ENCODE peak calls at places on chromosomes 6 and 20, in four cellular contexts. One of them, this sample, is unnamed.

GRCh38 chr20:48384147-48384818 is 443.5 kb downstream of the PREX1 start:
- DNase-seq in neural progenitor cell: no peak
- DNase-seq in PC-3: no peak
- DNase-seq in HCT116: peak; percentile 24
- DNase-seq in this sample: no peak

GRCh38 chr20:56893206-56893605 is 264.1 kb downstream of the TFAP2C start:
- DNase-seq in neural progenitor cell: peak; percentile 47
- DNase-seq in PC-3: no peak
- DNase-seq in HCT116: no peak
- DNase-seq in this sample: no peak

GRCh38 chr6:53441035-53441493 is 92.3 kb upstream of the ELOVL5 start:
- DNase-seq in neural progenitor cell: no peak
- DNase-seq in PC-3: no peak
- DNase-seq in HCT116: no peak
- DNase-seq in this sample: no peak

GRCh38 chr20:29873946-29874345 is 1383.5 kb upstream of the DEFB115 start:
- DNase-seq in neural progenitor cell: peak; percentile 82
- DNase-seq in PC-3: no peak
- DNase-seq in HCT116: no peak
- DNase-seq in this sample: peak; percentile 2

GRCh38 chr6:16286151-16286522 is 47.8 kb downstream of the GMPR start:
- DNase-seq in neural progenitor cell: peak; percentile 81
- DNase-seq in PC-3: peak; percentile 53
- DNase-seq in HCT116: peak; percentile 6
- DNase-seq in this sample: no peak

GRCh38 chr20:12090920-12091319 is 173.2 kb downstream of the BTBD3 start:
- DNase-seq in neural progenitor cell: no peak
- DNase-seq in PC-3: peak; percentile 31
- DNase-seq in HCT116: no peak
- DNase-seq in this sample: no peak

GRCh38 chr6:150693404-150693803 is 93.7 kb downstream of the PLEKHG1 start:
- DNase-seq in neural progenitor cell: no peak
- DNase-seq in PC-3: no peak
- DNase-seq in HCT116: no peak
- DNase-seq in this sample: no peak

GRCh38 chr6:160007118-160007517 is 38.2 kb downstream of the IGF2R start:
- DNase-seq in neural progenitor cell: no peak
- DNase-seq in PC-3: no peak
- DNase-seq in HCT116: no peak
- DNase-seq in this sample: no peak

GRCh38 chr20:49677777-49678758 is 35.6 kb downstream of the B4GALT5 start:
- DNase-seq in neural progenitor cell: no peak
- DNase-seq in PC-3: peak; percentile 53
- DNase-seq in HCT116: no peak
- DNase-seq in this sample: no peak

GRCh38 chr20:49672109-49672681 is 41.5 kb downstream of the B4GALT5 start:
- DNase-seq in neural progenitor cell: no peak
- DNase-seq in PC-3: no peak
- DNase-seq in HCT116: no peak
- DNase-seq in this sample: no peak

GRCh38 chr20:49674383-49675352 is 39.0 kb downstream of the B4GALT5 start:
- DNase-seq in neural progenitor cell: no peak
- DNase-seq in PC-3: peak; percentile 98
- DNase-seq in HCT116: peak; percentile 90
- DNase-seq in this sample: no peak

GRCh38 chr20:49676581-49677291 is 36.9 kb downstream of the B4GALT5 start:
- DNase-seq in neural progenitor cell: no peak
- DNase-seq in PC-3: peak; percentile 94
- DNase-seq in HCT116: no peak
- DNase-seq in this sample: no peak

DNA sequence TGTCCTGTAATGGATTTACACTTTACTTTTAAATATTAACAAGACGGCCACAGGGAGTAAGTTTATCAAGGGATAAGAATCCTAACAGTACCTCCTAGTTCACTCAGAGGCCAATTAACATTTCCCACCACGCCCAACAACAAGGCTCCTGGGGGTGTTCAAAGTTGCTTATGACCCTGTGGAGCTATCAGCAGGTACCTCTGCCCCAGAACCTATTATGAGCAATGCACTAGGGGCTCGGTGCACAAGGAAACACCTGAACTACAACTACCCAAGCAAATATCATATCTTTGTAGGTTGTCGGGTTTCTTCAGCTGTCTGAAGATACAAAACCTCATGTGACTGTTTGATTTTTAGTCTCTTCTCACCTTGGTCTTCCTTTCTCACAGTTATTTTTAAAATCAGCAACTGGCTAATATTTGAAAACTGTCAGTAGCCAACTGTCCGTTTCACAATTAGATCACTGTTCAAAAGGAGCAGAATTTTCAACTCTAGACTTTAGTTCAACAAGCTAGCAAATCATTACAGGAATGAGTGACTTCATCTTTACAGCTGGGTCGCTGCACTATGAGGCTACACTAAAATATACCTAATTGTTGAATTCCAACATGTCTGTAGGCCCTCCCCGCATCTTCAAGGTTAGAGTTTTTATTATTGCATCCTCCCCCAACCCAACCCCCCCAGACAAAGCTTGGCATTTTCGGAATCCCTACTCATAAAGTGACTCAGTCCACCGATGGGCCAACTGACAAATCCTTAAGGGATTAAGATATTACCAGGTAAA is 38.1 kb downstream of the B4GALT5 start:
- DNase-seq in neural progenitor cell: no peak
- DNase-seq in PC-3: peak; percentile 93
- DNase-seq in HCT116: no peak
- DNase-seq in this sample: no peak
- H3K9ac ChIP-seq in neural progenitor cell: no peak overlapping the region
- H3K9ac ChIP-seq in PC-3: peak overlapping the region; percentile 69
- H3K9ac ChIP-seq in HCT116: peak overlapping the region; percentile 59
- H3K9ac ChIP-seq in this sample: no peak overlapping the region

GRCh38 chr6:93964926-93965325 is 545.6 kb upstream of the EPHA7 start:
- DNase-seq in neural progenitor cell: no peak
- DNase-seq in PC-3: no peak
- DNase-seq in HCT116: no peak
- DNase-seq in this sample: no peak
- H3K27ac ChIP-seq in neural progenitor cell: no peak overlapping the region
- H3K27ac ChIP-seq in PC-3: no peak overlapping the region
- H3K27ac ChIP-seq in HCT116: no peak overlapping the region
- H3K27ac ChIP-seq in this sample: no peak overlapping the region

GRCh38 chr6:108658174-108658573 is 97.5 kb downstream of the FOXO3 start:
- DNase-seq in neural progenitor cell: no peak
- DNase-seq in PC-3: peak; percentile 42
- DNase-seq in HCT116: no peak
- DNase-seq in this sample: no peak

GRCh38 chr6:108654465-108655106 is 93.9 kb downstream of the FOXO3 start:
- DNase-seq in neural progenitor cell: no peak
- DNase-seq in PC-3: no peak
- DNase-seq in HCT116: no peak
- DNase-seq in this sample: no peak

GRCh38 chr6:108653864-108654402 is 93.2 kb downstream of the FOXO3 start:
- DNase-seq in neural progenitor cell: no peak
- DNase-seq in PC-3: peak; percentile 14
- DNase-seq in HCT116: no peak
- DNase-seq in this sample: no peak

GRCh38 chr6:108656834-108657233 is 96.1 kb downstream of the FOXO3 start:
- DNase-seq in neural progenitor cell: no peak
- DNase-seq in PC-3: no peak
- DNase-seq in HCT116: no peak
- DNase-seq in this sample: no peak

DNA sequence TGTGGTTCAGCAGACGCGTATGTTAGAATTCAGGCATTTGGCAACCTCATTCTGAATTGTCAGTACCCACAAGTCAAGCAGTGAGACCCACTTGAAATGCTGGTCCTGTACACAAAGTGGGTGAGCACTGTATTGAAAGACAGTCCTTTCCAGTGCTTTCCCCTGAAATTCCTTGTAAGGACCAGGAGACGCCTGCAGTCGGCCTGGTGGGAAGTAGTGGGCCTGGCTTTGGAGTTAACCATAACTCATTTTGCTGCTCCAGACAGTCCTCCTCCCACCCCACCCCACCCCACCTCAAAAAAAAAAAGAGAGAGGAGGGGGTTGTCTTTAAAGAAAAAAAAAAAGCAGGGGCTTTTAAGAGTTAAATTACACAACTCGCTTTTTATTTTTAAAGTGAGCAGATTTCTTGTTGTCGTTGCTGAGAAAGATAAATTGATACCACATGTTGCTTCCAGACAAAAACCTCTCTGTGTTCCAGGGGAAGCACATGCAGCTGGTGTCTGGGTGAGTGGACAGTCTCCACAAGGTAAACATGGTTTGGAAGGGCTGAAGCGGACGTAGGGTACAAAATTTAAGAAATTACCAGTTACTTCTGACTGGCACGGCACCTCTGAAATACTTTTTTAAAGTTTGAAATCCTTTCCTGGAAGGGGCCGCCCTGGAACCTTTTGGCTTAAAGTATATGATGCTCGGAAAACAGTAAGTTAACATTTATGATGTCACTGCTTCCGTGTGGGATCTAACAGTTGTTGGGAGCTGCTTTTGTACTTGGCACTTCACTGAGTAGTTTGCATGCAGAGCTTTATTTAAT is 95.3 kb downstream of the FOXO3 start:
- DNase-seq in neural progenitor cell: no peak
- DNase-seq in PC-3: no peak
- DNase-seq in HCT116: no peak
- DNase-seq in this sample: peak; percentile 59
- H3K4me3 ChIP-seq in neural progenitor cell: no peak overlapping the region
- H3K4me3 ChIP-seq in PC-3: no peak overlapping the region
- H3K4me3 ChIP-seq in HCT116: no peak overlapping the region
- H3K4me3 ChIP-seq in this sample: peak overlapping the region; percentile 79

GRCh38 chr20:21702001-21702400 is 3.5 kb upstream of the PAX1 start:
- DNase-seq in neural progenitor cell: peak; percentile 54
- DNase-seq in PC-3: no peak
- DNase-seq in HCT116: no peak
- DNase-seq in this sample: no peak
- H3K9ac ChIP-seq in neural progenitor cell: no peak overlapping the region
- H3K9ac ChIP-seq in PC-3: no peak overlapping the region
- H3K9ac ChIP-seq in HCT116: no peak overlapping the region
- H3K9ac ChIP-seq in this sample: no peak overlapping the region

GRCh38 chr6:14348389-14348788 is 230.8 kb downstream of the CD83 start:
- DNase-seq in neural progenitor cell: no peak
- DNase-seq in PC-3: no peak
- DNase-seq in HCT116: no peak
- DNase-seq in this sample: no peak

GRCh38 chr6:14344486-14344885 is 226.9 kb downstream of the CD83 start:
- DNase-seq in neural progenitor cell: no peak
- DNase-seq in PC-3: no peak
- DNase-seq in HCT116: no peak
- DNase-seq in this sample: no peak

GRCh38 chr6:14353263-14353662 is 235.7 kb downstream of the CD83 start:
- DNase-seq in neural progenitor cell: no peak
- DNase-seq in PC-3: no peak
- DNase-seq in HCT116: no peak
- DNase-seq in this sample: no peak

GRCh38 chr6:14353798-14354197 is 236.2 kb downstream of the CD83 start:
- DNase-seq in neural progenitor cell: no peak
- DNase-seq in PC-3: no peak
- DNase-seq in HCT116: no peak
- DNase-seq in this sample: no peak

GRCh38 chr6:14349507-14349906 is 231.9 kb downstream of the CD83 start:
- DNase-seq in neural progenitor cell: no peak
- DNase-seq in PC-3: no peak
- DNase-seq in HCT116: no peak
- DNase-seq in this sample: no peak
- H3K27ac ChIP-seq in neural progenitor cell: no peak overlapping the region
- H3K27ac ChIP-seq in PC-3: no peak overlapping the region
- H3K27ac ChIP-seq in HCT116: no peak overlapping the region
- H3K27ac ChIP-seq in this sample: no peak overlapping the region

GRCh38 chr20:719068-719467 is 43.5 kb upstream of the SCRT2 start:
- DNase-seq in neural progenitor cell: no peak
- DNase-seq in PC-3: no peak
- DNase-seq in HCT116: no peak
- DNase-seq in this sample: no peak
- H3K4me3 ChIP-seq in neural progenitor cell: no peak overlapping the region
- H3K4me3 ChIP-seq in PC-3: no peak overlapping the region
- H3K4me3 ChIP-seq in HCT116: no peak overlapping the region
- H3K4me3 ChIP-seq in this sample: no peak overlapping the region

DNA sequence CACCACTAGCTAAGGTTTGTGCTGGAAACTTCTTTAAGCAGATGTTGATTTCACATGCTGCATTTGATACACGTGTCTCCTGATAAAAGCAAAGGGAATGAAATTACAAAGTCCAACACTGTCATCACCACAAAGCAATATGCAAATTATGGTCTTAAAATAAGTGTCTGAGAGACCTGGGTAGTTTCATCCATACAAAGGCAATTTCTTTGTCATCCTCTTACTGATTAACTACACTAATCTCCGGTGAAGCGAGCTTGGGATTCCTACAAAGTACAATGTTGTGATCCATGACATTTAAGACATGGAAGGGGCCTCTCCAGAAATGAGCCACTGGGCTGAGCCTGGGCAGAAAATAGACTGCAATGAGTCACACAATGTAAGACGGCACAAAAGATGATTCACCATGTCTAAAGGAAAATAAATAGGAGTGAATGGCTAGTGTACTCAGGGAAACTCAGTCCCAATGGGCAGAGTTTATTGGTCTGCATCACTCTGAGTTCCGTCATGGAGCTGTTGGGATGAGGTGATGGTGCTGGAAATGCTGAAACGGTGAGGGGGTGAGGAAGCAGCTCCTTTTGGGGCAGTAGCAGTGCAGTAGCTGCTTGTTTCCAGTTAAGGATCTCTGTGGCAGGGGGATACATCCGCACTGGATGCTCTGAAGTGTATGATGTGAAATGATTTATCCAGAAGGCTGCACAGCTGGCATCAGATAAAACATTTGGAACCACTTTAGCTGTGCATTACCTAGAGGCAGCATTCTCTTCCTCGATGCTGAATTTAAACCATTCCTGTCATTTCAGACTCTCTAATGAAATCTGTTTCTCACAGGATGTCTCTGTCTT is 103.3 kb downstream of the IBTK start:
- DNase-seq in neural progenitor cell: peak; percentile 27
- DNase-seq in PC-3: peak; percentile 89
- DNase-seq in HCT116: peak; percentile 75
- DNase-seq in this sample: peak; percentile 6
- H3K9ac ChIP-seq in neural progenitor cell: no peak overlapping the region
- H3K9ac ChIP-seq in PC-3: peak overlapping the region; percentile 67
- H3K9ac ChIP-seq in HCT116: peak overlapping the region; percentile 34
- H3K9ac ChIP-seq in this sample: no peak overlapping the region

GRCh38 chr20:40335437-40335836 is 353.6 kb downstream of the MAFB start:
- DNase-seq in neural progenitor cell: no peak
- DNase-seq in PC-3: no peak
- DNase-seq in HCT116: no peak
- DNase-seq in this sample: no peak

GRCh38 chr20:40339661-40340449 is 349.2 kb downstream of the MAFB start:
- DNase-seq in neural progenitor cell: no peak
- DNase-seq in PC-3: no peak
- DNase-seq in HCT116: no peak
- DNase-seq in this sample: no peak

GRCh38 chr20:40336034-40336433 is 353.0 kb downstream of the MAFB start:
- DNase-seq in neural progenitor cell: no peak
- DNase-seq in PC-3: no peak
- DNase-seq in HCT116: no peak
- DNase-seq in this sample: no peak

GRCh38 chr20:40333591-40333990 is 355.4 kb downstream of the MAFB start:
- DNase-seq in neural progenitor cell: no peak
- DNase-seq in PC-3: no peak
- DNase-seq in HCT116: no peak
- DNase-seq in this sample: no peak

GRCh38 chr20:40336530-40336929 is 352.5 kb downstream of the MAFB start:
- DNase-seq in neural progenitor cell: no peak
- DNase-seq in PC-3: no peak
- DNase-seq in HCT116: no peak
- DNase-seq in this sample: no peak
- H3K27ac ChIP-seq in neural progenitor cell: no peak overlapping the region
- H3K27ac ChIP-seq in PC-3: no peak overlapping the region
- H3K27ac ChIP-seq in HCT116: no peak overlapping the region
- H3K27ac ChIP-seq in this sample: no peak overlapping the region